ENCODE peak calls at places on chromosomes 6 and 20, in nine cellular contexts. F, R, E, H, C, B, K, M and O are unnamed samples.

GRCh38 chr20:24648481-24648880 is 179.1 kb downstream of the SYNDIG1 start:
- DNase-seq in F (peak), R (peak), E (no peak), H (no peak), C (peak), B (no peak), K (no peak), M (no peak), O (no peak)

GRCh38 chr20:31596831-31597482 is 8.1 kb upstream of the ID1 start:
- DNase-seq in F (no peak), R (no peak), E (no peak), H (no peak), C (no peak), B (no peak), K (no peak), M (no peak), O (peak)

GRCh38 chr20:23320317-23320716 is 30.3 kb upstream of the NXT1 start:
- DNase-seq in F (no peak), R (peak), E (no peak), H (no peak), C (peak), B (peak), K (no peak), M (no peak), O (peak)

GRCh38 chr20:57167971-57168693 is 98.3 kb downstream of the BMP7 start:
- DNase-seq in F (no peak), R (no peak), E (peak), H (no peak), C (peak), B (no peak), K (no peak), M (peak), O (peak)

GRCh38 chr20:35269055-35269781 is 8.7 kb downstream of the MMP24OS start:
- DNase-seq in F (peak), R (peak), E (peak), H (peak), C (peak), B (peak), K (peak), M (peak), O (peak)

GRCh38 chr20:23565503-23566056 is 2.7 kb downstream of the CST9L start:
- DNase-seq in F (no peak), R (no peak), E (no peak), H (no peak), C (no peak), B (no peak), K (no peak), M (no peak), O (no peak)

GRCh38 chr6:166970776-166971175 is 14.4 kb upstream of the RNASET2 start:
- DNase-seq in F (no peak), R (no peak), E (no peak), H (no peak), C (no peak), B (no peak), K (no peak), M (no peak), O (no peak)

GRCh38 chr6:119276211-119276610 is 73.3 kb downstream of the MAN1A1 start:
- DNase-seq in F (no peak), R (peak), E (no peak), H (no peak), C (peak), B (no peak), K (no peak), M (no peak), O (no peak)

GRCh38 chr6:166736606-166737005 is 109.6 kb upstream of the RPS6KA2 start:
- DNase-seq in F (no peak), R (peak), E (no peak), H (no peak), C (peak), B (no peak), K (no peak), M (no peak), O (no peak)

GRCh38 chr6:97591955-97592354 is 308.9 kb upstream of the MMS22L start:
- DNase-seq in F (no peak), R (no peak), E (peak), H (no peak), C (no peak), B (no peak), K (no peak), M (no peak), O (no peak)

GRCh38 chr6:155782320-155782730 is 326.7 kb upstream of the NOX3 start:
- DNase-seq in F (peak), R (peak), E (no peak), H (peak), C (peak), B (peak), K (no peak), M (no peak), O (peak)

DNA sequence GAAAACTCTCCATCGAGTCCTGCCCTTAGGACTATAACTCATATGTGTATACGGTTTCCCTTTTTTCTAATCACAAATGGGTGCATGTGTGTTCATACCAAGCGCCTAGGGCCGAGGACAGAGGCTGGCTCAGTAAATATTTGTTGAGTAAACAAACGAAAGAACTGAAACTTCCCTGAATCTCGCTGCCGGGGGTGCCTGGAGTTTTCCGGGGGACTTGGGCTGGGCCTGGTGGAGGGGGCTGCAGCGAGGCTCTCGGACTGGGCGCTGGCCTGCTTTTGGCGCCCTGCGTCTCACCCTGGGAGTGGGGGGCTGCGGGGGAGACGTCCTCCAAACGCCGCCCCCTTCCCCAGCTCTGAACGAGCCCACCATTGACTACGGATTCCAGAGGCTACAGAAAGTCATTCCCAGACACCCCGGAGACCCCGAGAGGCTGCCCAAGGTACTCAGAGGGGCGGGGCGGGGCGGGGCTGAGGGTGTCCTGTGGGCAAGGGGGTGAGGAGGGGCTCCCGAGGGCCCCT is 49.0 kb downstream of the CPXM1 start:
- DNase-seq in F (no peak), R (no peak), E (no peak), H (no peak), C (no peak), B (no peak), K (no peak), M (no peak), O (no peak)
- H3K4me3 ChIP-seq in F (no peak), R (peak), E (peak), H (peak), C (peak), B (no peak), K (peak), M (peak), O (no peak)

GRCh38 chr6:165229216-165229615 is 80.2 kb downstream of the C6orf118 start:
- DNase-seq in F (no peak), R (no peak), E (no peak), H (no peak), C (no peak), B (no peak), K (no peak), M (no peak), O (no peak)

GRCh38 chr6:165233089-165233488 is 76.3 kb downstream of the C6orf118 start:
- DNase-seq in F (no peak), R (no peak), E (no peak), H (no peak), C (no peak), B (no peak), K (no peak), M (no peak), O (no peak)

GRCh38 chr6:165232277-165232654 is 77.1 kb downstream of the C6orf118 start:
- DNase-seq in F (no peak), R (no peak), E (no peak), H (no peak), C (no peak), B (no peak), K (no peak), M (no peak), O (no peak)

GRCh38 chr6:165231177-165231576 is 78.2 kb downstream of the C6orf118 start:
- DNase-seq in F (no peak), R (no peak), E (no peak), H (no peak), C (no peak), B (no peak), K (no peak), M (no peak), O (no peak)

DNA sequence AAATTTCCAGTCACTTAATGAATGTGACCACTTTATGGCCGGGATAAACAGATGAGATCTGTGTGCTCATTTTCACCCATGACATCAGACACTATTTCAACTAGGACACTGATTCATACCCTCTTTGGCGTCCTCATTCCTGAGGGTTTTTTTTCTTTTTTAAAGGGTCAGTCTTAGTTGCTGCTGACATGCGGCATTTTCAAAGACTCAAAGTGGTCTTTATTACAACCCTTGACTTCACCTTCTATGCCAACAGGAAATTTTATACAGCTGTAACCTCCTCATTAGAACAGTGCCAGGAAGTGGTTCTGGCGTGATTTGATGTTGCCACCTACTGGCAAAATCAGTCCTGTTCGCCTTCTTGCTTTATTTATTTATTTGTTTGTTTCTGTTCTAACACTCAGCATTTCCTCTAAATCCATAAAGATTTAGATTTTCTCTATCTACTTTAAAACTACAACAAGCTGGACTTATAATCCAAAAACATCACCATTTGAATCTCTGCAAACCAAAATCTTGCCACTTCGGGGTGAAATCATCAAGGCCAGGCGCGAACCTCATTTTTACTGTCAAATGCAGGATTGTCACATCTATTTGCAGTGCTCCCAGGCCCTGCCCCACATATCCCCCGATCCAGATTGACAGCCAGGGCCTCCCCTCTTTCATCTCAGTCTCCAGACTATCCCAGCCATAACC is 77.7 kb downstream of the C6orf118 start:
- DNase-seq in F (peak), R (peak), E (peak), H (no peak), C (peak), B (peak), K (no peak), M (no peak), O (peak)
- H3K4me3 ChIP-seq in F (no peak), R (no peak), E (no peak), H (no peak), C (no peak), B (no peak), K (no peak), M (peak), O (no peak)

GRCh38 chr6:5698318-5698717 is 308.4 kb downstream of the NRN1 start:
- DNase-seq in F (no peak), R (no peak), E (no peak), H (no peak), C (no peak), B (no peak), K (no peak), M (no peak), O (no peak)

GRCh38 chr6:5693588-5693987 is 313.1 kb downstream of the NRN1 start:
- DNase-seq in F (no peak), R (no peak), E (no peak), H (no peak), C (no peak), B (no peak), K (no peak), M (no peak), O (no peak)

GRCh38 chr6:5701086-5701661 is 305.6 kb downstream of the NRN1 start:
- DNase-seq in F (no peak), R (no peak), E (no peak), H (no peak), C (no peak), B (no peak), K (no peak), M (peak), O (no peak)

GRCh38 chr6:5697508-5697907 is 309.2 kb downstream of the NRN1 start:
- DNase-seq in F (no peak), R (no peak), E (no peak), H (no peak), C (no peak), B (no peak), K (no peak), M (no peak), O (no peak)

DNA sequence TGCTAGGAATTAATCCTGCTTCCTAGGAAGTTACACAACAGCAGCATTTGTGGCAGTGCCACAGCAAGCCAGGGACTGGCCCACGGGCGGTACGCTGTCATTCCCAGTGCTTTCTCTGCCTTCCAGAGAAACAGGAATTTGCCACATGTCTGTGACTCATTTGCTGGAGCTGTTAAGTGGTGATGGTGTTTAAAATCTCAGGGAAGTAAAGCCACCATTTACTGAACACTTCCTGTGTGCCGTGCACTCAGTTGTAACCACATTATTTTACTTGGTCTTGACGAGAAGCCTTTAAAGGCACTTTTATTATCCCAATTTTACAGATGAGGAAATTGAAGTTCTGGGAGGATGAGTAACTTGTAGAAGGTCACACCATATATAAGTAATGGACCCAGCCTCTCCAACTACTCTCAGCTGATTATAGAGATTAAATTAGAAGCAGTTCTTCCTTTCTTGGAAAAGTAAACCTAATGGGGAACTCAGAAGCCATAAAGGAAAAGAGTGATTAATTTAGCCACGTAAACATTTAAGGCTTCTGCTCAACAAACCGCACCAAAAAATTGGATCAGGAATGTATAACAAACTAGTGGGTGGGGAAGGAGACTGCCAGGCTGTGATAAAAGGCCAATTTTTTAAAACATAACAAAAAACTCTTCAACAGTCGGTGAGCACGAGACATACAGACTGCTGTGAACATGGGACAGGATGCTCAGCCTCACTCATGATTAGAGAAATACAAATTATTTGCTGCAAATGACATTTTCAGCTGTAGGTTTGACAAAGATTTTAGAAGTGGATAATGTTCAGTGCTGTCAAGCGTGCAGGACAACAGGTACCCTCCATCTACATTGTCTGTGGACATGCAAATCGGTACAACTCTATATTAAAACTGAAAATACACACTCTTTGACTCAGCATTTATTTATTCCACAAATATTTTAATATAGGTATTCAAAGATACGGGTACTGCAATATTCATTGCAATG is 311.2 kb downstream of the NRN1 start:
- DNase-seq in F (peak), R (peak), E (no peak), H (no peak), C (peak), B (no peak), K (no peak), M (no peak), O (no peak)
- H3K4me3 ChIP-seq in F (no peak), R (no peak), E (no peak), H (no peak), C (peak), B (no peak), K (no peak), M (no peak), O (no peak)

GRCh38 chr6:20582586-20583446 is 48.6 kb downstream of the CDKAL1 start:
- DNase-seq in F (no peak), R (no peak), E (no peak), H (no peak), C (no peak), B (peak), K (no peak), M (no peak), O (no peak)
- H3K4me3 ChIP-seq in F (no peak), R (no peak), E (no peak), H (no peak), C (no peak), B (no peak), K (no peak), M (no peak), O (no peak)

GRCh38 chr20:37419774-37420542 is 74.0 kb downstream of the SRC start:
- DNase-seq in F (no peak), R (no peak), E (no peak), H (no peak), C (no peak), B (no peak), K (no peak), M (no peak), O (no peak)

GRCh38 chr20:37421988-37422387 is 76.0 kb downstream of the SRC start:
- DNase-seq in F (no peak), R (no peak), E (peak), H (no peak), C (no peak), B (no peak), K (no peak), M (no peak), O (no peak)

GRCh38 chr20:37420610-37421009 is 74.7 kb downstream of the SRC start:
- DNase-seq in F (no peak), R (no peak), E (no peak), H (no peak), C (no peak), B (no peak), K (no peak), M (no peak), O (no peak)

GRCh38 chr20:37422791-37423286 is 76.9 kb downstream of the SRC start:
- DNase-seq in F (no peak), R (no peak), E (no peak), H (no peak), C (no peak), B (no peak), K (no peak), M (no peak), O (no peak)

GRCh38 chr20:37421060-37421639 is 75.2 kb downstream of the SRC start:
- DNase-seq in F (no peak), R (no peak), E (no peak), H (no peak), C (no peak), B (no peak), K (no peak), M (no peak), O (no peak)
- H3K4me3 ChIP-seq in F (no peak), R (no peak), E (no peak), H (no peak), C (no peak), B (no peak), K (no peak), M (no peak), O (no peak)

DNA sequence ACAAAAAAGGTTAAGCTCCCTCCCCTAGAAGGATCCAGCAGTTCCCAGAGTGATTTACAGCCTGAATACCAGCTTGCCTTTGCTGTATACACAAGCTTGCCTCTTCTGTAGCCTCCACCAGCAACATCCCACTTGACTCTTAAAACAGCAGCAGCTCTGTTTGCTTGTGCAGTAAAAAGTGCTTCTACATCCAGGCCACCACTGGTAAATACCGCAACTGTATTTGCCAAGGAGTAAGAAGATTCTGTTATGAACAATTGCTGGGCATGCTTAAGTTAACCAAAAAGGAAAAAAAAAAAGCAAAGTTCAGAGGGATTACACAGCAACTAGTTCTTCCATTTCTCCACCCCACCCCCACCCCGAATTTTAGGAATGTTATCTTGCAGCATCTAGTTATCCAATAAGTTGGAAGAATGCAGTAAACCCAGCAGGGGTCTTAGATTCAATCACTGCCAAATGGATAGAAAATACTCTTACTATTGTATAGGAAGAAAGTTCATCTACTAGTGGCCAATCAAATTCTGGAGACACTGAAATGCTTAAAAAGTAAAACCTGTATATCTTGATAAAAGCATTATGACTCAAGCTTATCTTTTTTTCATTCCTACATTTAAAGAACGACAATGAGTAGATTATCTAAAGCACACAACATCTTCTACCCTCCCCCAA is 4.8 kb downstream of the SALL4 start:
- DNase-seq in F (peak), R (no peak), E (peak), H (no peak), C (no peak), B (no peak), K (no peak), M (no peak), O (no peak)
- H3K4me3 ChIP-seq in F (no peak), R (no peak), E (peak), H (no peak), C (no peak), B (no peak), K (no peak), M (no peak), O (no peak)

GRCh38 chr6:157534134-157534871 is 153.3 kb downstream of the ZDHHC14 start:
- DNase-seq in F (no peak), R (no peak), E (no peak), H (no peak), C (no peak), B (no peak), K (no peak), M (no peak), O (no peak)

GRCh38 chr6:157537518-157537917 is 156.5 kb downstream of the ZDHHC14 start:
- DNase-seq in F (no peak), R (no peak), E (no peak), H (no peak), C (no peak), B (no peak), K (no peak), M (no peak), O (no peak)

GRCh38 chr6:157535354-157536217 is 154.6 kb downstream of the ZDHHC14 start:
- DNase-seq in F (peak), R (peak), E (no peak), H (no peak), C (peak), B (peak), K (no peak), M (no peak), O (no peak)

GRCh38 chr6:157534991-157535353 is 154.0 kb downstream of the ZDHHC14 start:
- DNase-seq in F (no peak), R (no peak), E (no peak), H (no peak), C (no peak), B (no peak), K (no peak), M (no peak), O (no peak)

DNA sequence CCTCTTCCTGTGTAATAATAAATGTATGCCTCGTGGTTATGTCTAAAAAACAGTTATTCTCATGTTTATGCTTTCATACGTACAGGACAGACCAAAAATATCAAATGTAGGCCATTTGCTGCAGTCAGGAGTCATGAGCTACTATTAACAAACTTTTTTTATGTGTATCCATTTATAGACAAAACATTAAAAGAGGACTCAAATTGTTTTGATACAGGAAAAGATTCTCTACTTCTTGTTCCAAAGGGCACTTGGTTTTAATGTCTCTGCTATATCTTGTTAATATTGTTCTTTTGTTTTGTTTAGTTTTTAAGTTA is 155.2 kb downstream of the ZDHHC14 start:
- DNase-seq in F (no peak), R (no peak), E (no peak), H (no peak), C (no peak), B (no peak), K (no peak), M (no peak), O (no peak)
- H3K4me3 ChIP-seq in F (no peak), R (no peak), E (no peak), H (no peak), C (peak), B (no peak), K (no peak), M (no peak), O (no peak)